ENCODE peak calls at places on chromosome 15, in nine cellular contexts. G is T-helper 17 cell, Z is AG08395, D is NCI-H1436, N is HS-27A, B is C1 segment of cervical spinal cord, W is EH, E is NCI-H1092, R is T-cell. S is an unnamed sample.

GRCh38 chr15:32909431-32909830 is 191.6 kb downstream of the GREM1 start:
- DNase-seq in N (peak; percentile 29), R (no peak), W (peak; percentile 93), Z (peak; percentile 52), G (no peak), B (no peak), D (no peak), E (no peak), S (no peak)

GRCh38 chr15:95662638-95663037 is 667.9 kb upstream of the NR2F2 start:
- DNase-seq in W (no peak), G (no peak), D (no peak), E (no peak), Z (no peak), R (no peak), B (no peak), N (no peak), S (no peak)

GRCh38 chr15:56243774-56244236 is at the start of gene RFX7:
- DNase-seq in N (peak; percentile 29), R (peak; percentile 60), B (peak; percentile 58), Z (peak; percentile 83), D (peak; percentile 76), W (peak; percentile 77), E (peak; percentile 58), G (peak; percentile 77), S (peak; percentile 34)

GRCh38 chr15:52520421-52520820 is 8.3 kb downstream of the MYO5A start:
- DNase-seq in N (no peak), Z (no peak), W (no peak), R (no peak), G (no peak), D (no peak), E (no peak), B (no peak), S (no peak)

GRCh38 chr15:75928680-75929608 is 25.3 kb downstream of the FBXO22 start:
- DNase-seq in Z (no peak), B (no peak), N (no peak), R (no peak), D (no peak), E (no peak), G (no peak), W (peak; percentile 51), S (no peak)

GRCh38 chr15:78368671-78369070 is 28.5 kb downstream of the CRABP1 start:
- DNase-seq in G (no peak), D (no peak), R (no peak), Z (peak; percentile 29), N (no peak), W (peak; percentile 30), E (no peak), B (no peak), S (no peak)

GRCh38 chr15:49062900-49063299 is 16.7 kb upstream of the SECISBP2L start:
- DNase-seq in G (no peak), W (no peak), B (no peak), E (no peak), R (no peak), N (no peak), Z (no peak), D (no peak), S (no peak)

GRCh38 chr15:80437492-80437891 is 33.3 kb downstream of the ARNT2 start:
- DNase-seq in B (no peak), E (no peak), G (no peak), W (no peak), R (no peak), D (no peak), Z (no peak), N (no peak), S (no peak)

GRCh38 chr15:89566141-89566540 is 9.1 kb upstream of the TICRR start:
- DNase-seq in G (no peak), N (peak; percentile 12), W (peak; percentile 18), B (no peak), R (no peak), D (no peak), E (no peak), Z (peak; percentile 30), S (no peak)

GRCh38 chr15:98413973-98414546 is 234.3 kb upstream of the IGF1R start:
- DNase-seq in E (no peak), Z (no peak), B (no peak), G (no peak), W (peak; percentile 11), D (no peak), R (no peak), N (no peak), S (no peak)

GRCh38 chr15:91853501-91853967 is at the start of gene SLCO3A1:
- DNase-seq in Z (peak; percentile 66), G (peak; percentile 79), W (peak; percentile 67), E (peak; percentile 48), N (no peak), D (peak; percentile 56), R (peak; percentile 63), B (no peak), S (no peak)

GRCh38 chr15:100241572-100242479 is 99.9 kb downstream of the ADAMTS17 start:
- DNase-seq in D (no peak), Z (no peak), G (no peak), B (no peak), E (no peak), R (no peak), N (no peak), W (no peak), S (no peak)

GRCh38 chr15:39194431-39194830 is 386.4 kb upstream of the THBS1 start:
- DNase-seq in B (no peak), R (no peak), W (peak; percentile 91), Z (no peak), E (no peak), N (no peak), D (no peak), G (no peak), S (no peak)

GRCh38 chr15:79943820-79944219 is 27.2 kb downstream of the BCL2A1 start:
- DNase-seq in R (no peak), Z (peak; percentile 20), E (no peak), N (no peak), B (no peak), W (peak; percentile 47), D (no peak), G (no peak), S (no peak)

GRCh38 chr15:48592221-48592731 is 53.2 kb downstream of the FBN1 start:
- DNase-seq in B (no peak), W (peak; percentile 98), Z (peak; percentile 61), G (no peak), D (no peak), E (no peak), R (no peak), N (peak; percentile 58), S (no peak)

GRCh38 chr15:57570994-57571393 is 20.7 kb upstream of the MYZAP start:
- DNase-seq in B (no peak), D (no peak), E (no peak), N (no peak), Z (no peak), W (peak; percentile 65), R (no peak), G (no peak), S (no peak)

GRCh38 chr15:39657714-39658113 is 76.8 kb downstream of the THBS1 start:
- DNase-seq in G (no peak), D (no peak), E (no peak), B (no peak), Z (peak; percentile 69), R (no peak), W (peak; percentile 86), N (peak; percentile 79), S (no peak)

GRCh38 chr15:53454843-53455721 is 304.4 kb downstream of the WDR72 start:
- DNase-seq in B (no peak), R (no peak), Z (no peak), E (no peak), N (no peak), G (no peak), D (no peak), W (no peak), S (no peak)

GRCh38 chr15:90358124-90359033 is 6.3 kb downstream of the ZNF774 start:
- DNase-seq in G (no peak), R (no peak), N (no peak), W (peak; percentile 57), Z (peak; percentile 32), E (no peak), B (no peak), D (no peak), S (no peak)

GRCh38 chr15:94053626-94054025 is 177.7 kb upstream of the MCTP2 start:
- DNase-seq in R (no peak), G (no peak), E (no peak), B (no peak), Z (no peak), N (no peak), W (no peak), D (no peak), S (no peak)

GRCh38 chr15:96312641-96313335 is 17.7 kb upstream of the NR2F2 start:
- DNase-seq in N (no peak), Z (peak; percentile 21), G (no peak), E (no peak), R (no peak), D (no peak), W (peak; percentile 39), B (no peak), S (no peak)

GRCh38 chr15:93932164-93932776 is 299.1 kb upstream of the MCTP2 start:
- DNase-seq in R (no peak), E (no peak), B (no peak), Z (no peak), N (no peak), D (no peak), G (no peak), W (no peak), S (no peak)

GRCh38 chr15:99958426-99959097 is 225.3 kb upstream of the LYSMD4 start:
- DNase-seq in Z (no peak), W (no peak), N (no peak), B (no peak), R (no peak), E (no peak), D (no peak), G (no peak), S (no peak)

GRCh38 chr15:29208352-29208751 is 61.3 kb downstream of the NSMCE3 start:
- DNase-seq in N (no peak), B (no peak), E (peak; percentile 77), R (no peak), Z (no peak), G (no peak), W (peak; percentile 6), D (peak; percentile 3), S (no peak)

GRCh38 chr15:79673416-79674123 is 223.2 kb downstream of the MTHFS start:
- DNase-seq in Z (peak; percentile 50), B (no peak), E (no peak), G (no peak), N (peak; percentile 60), W (peak; percentile 91), D (no peak), R (no peak), S (no peak)

GRCh38 chr15:42845581-42845980 is 75.0 kb downstream of the TTBK2 start:
- DNase-seq in R (no peak), B (no peak), N (no peak), D (no peak), Z (no peak), W (peak; percentile 38), E (no peak), G (no peak), S (no peak)

GRCh38 chr15:80118956-80119355 is 33.8 kb upstream of the FAH start:
- DNase-seq in W (no peak), G (no peak), R (no peak), D (no peak), B (no peak), E (no peak), N (no peak), Z (no peak), S (no peak)

GRCh38 chr15:61835476-61836106 is 224.7 kb downstream of the VPS13C start:
- DNase-seq in B (peak; percentile 16), W (peak; percentile 65), D (peak; percentile 55), R (peak; percentile 33), Z (peak; percentile 80), N (peak; percentile 17), G (peak; percentile 29), E (peak; percentile 5), S (peak; percentile 55)

GRCh38 chr15:98077186-98077585 is 116.7 kb downstream of the ARRDC4 start:
- DNase-seq in B (no peak), E (no peak), R (no peak), G (no peak), N (no peak), W (no peak), Z (peak; percentile 81), D (no peak), S (no peak)

GRCh38 chr15:35019401-35020327 is 31.6 kb upstream of the ZNF770 start:
- DNase-seq in B (no peak), R (no peak), Z (no peak), E (no peak), N (no peak), G (no peak), W (peak; percentile 54), D (no peak), S (no peak)

GRCh38 chr15:37931868-37932267 is 2.6 kb upstream of the TMCO5A start:
- DNase-seq in N (no peak), Z (peak; percentile 41), E (no peak), R (no peak), G (no peak), W (peak; percentile 78), B (no peak), D (no peak), S (no peak)